ENCODE peak calls at places on chromosomes 5 and 9, in seven cellular contexts. N is psoas muscle; U is brain microvascular endothelial cell; P is fibroblast of lung; O is heart left ventricle; I is CD8-positive, alpha-beta T cell; L is nephron progenitor cell. Q is an unnamed sample.

GRCh38 chr9:121556580-121556979 is 56.9 kb upstream of the GGTA1 start:
- DNase-seq in N (peak), U (peak), P (peak), O (peak), I (no peak), L (no peak), Q (no peak)

GRCh38 chr5:33816791-33817190 is 75.0 kb downstream of the ADAMTS12 start:
- DNase-seq in N (no peak), U (no peak), P (peak), O (no peak), I (no peak), L (no peak), Q (no peak)

GRCh38 chr5:38871790-38872551 is 26.2 kb downstream of the OSMR start:
- DNase-seq in N (no peak), U (peak), P (peak), O (no peak), I (no peak), L (no peak), Q (no peak)

GRCh38 chr5:37615184-37615583 is 224.7 kb downstream of the GDNF start:
- DNase-seq in N (no peak), U (peak), P (peak), O (no peak), I (no peak), L (no peak), Q (no peak)

GRCh38 chr5:27472000-27472763 is 433.8 kb upstream of the CDH9 start:
- DNase-seq in N (no peak), U (peak), P (peak), O (no peak), I (no peak), L (peak), Q (no peak)

GRCh38 chr5:109496112-109496511 is 86.3 kb upstream of the PJA2 start:
- DNase-seq in N (no peak), U (no peak), P (peak), O (no peak), I (no peak), L (no peak), Q (no peak)

GRCh38 chr9:75612205-75612604 is 278.3 kb upstream of the PCSK5 start:
- DNase-seq in N (no peak), U (no peak), P (no peak), O (no peak), I (no peak), L (no peak), Q (no peak)

GRCh38 chr9:125538092-125538473 is 168.9 kb downstream of the MAPKAP1 start:
- DNase-seq in N (no peak), U (peak), P (peak), O (no peak), I (no peak), L (no peak), Q (no peak)

GRCh38 chr9:133921866-133922265 is 70.3 kb downstream of the VAV2 start:
- DNase-seq in N (no peak), U (no peak), P (no peak), O (no peak), I (no peak), L (no peak), Q (no peak)

GRCh38 chr9:4296217-4296616 is 3.7 kb downstream of the GLIS3 start:
- DNase-seq in N (no peak), U (no peak), P (no peak), O (no peak), I (no peak), L (no peak), Q (no peak)

GRCh38 chr9:109780453-109781033 is 545 bp downstream of the PALM2AKAP2 start:
- DNase-seq in N (peak), U (no peak), P (peak), O (no peak), I (no peak), L (peak), Q (no peak)

GRCh38 chr9:19102181-19102630 is 498 bp downstream of the HAUS6 start:
- DNase-seq in N (no peak), U (no peak), P (no peak), O (peak), I (peak), L (peak), Q (no peak)

GRCh38 chr9:121559183-121559582 is 59.5 kb upstream of the GGTA1 start:
- DNase-seq in N (no peak), U (peak), P (no peak), O (no peak), I (no peak), L (no peak), Q (no peak)

GRCh38 chr9:132630116-132630515 is 39.7 kb downstream of the DDX31 start:
- DNase-seq in N (no peak), U (no peak), P (no peak), O (no peak), I (no peak), L (no peak), Q (no peak)

GRCh38 chr5:89437450-89438435 is 554.8 kb upstream of the MEF2C start:
- DNase-seq in N (no peak), U (peak), P (no peak), O (no peak), I (no peak), L (no peak), Q (no peak)

GRCh38 chr5:120803282-120803681 is 339.2 kb downstream of the PRR16 start:
- DNase-seq in N (no peak), U (no peak), P (peak), O (no peak), I (no peak), L (no peak), Q (no peak)

GRCh38 chr9:129231759-129232158 is 53.7 kb upstream of the IER5L start:
- DNase-seq in N (no peak), U (no peak), P (no peak), O (peak), I (no peak), L (no peak), Q (no peak)

GRCh38 chr5:6417657-6418056 is 31.0 kb upstream of the UBE2QL1 start:
- DNase-seq in N (no peak), U (no peak), P (no peak), O (no peak), I (no peak), L (no peak), Q (no peak)

GRCh38 chr5:150066436-150066835 is 19.9 kb downstream of the CSF1R start:
- DNase-seq in N (no peak), U (no peak), P (no peak), O (no peak), I (no peak), L (no peak), Q (no peak)

GRCh38 chr9:137127301-137128157 is 11.4 kb upstream of the GRIN1 start:
- DNase-seq in N (no peak), U (no peak), P (no peak), O (no peak), I (no peak), L (no peak), Q (no peak)

GRCh38 chr5:35736280-35736679 is 118.6 kb downstream of the SPEF2 start:
- DNase-seq in N (no peak), U (no peak), P (no peak), O (no peak), I (no peak), L (no peak), Q (no peak)

GRCh38 chr5:150488519-150489357 is 19.2 kb upstream of the NDST1 start:
- DNase-seq in N (peak), U (no peak), P (peak), O (peak), I (no peak), L (no peak), Q (no peak)

GRCh38 chr5:103454774-103455173 is 107.8 kb downstream of the NUDT12 start:
- DNase-seq in N (no peak), U (no peak), P (no peak), O (no peak), I (no peak), L (peak), Q (no peak)

GRCh38 chr9:93681316-93682154 is 105.2 kb downstream of the PHF2 start:
- DNase-seq in N (no peak), U (no peak), P (no peak), O (peak), I (peak), L (no peak), Q (no peak)

GRCh38 chr5:179317411-179318192 is 27.7 kb downstream of the ADAMTS2 start:
- DNase-seq in N (peak), U (no peak), P (no peak), O (peak), I (no peak), L (no peak), Q (no peak)

GRCh38 chr5:132385321-132386105 is 16.0 kb downstream of the SLC22A5 start:
- DNase-seq in N (peak), U (peak), P (peak), O (peak), I (peak), L (peak), Q (peak)

GRCh38 chr5:141870871-141871270 is 7.3 kb downstream of the PCDH1 start:
- DNase-seq in N (no peak), U (no peak), P (no peak), O (no peak), I (no peak), L (no peak), Q (peak)

GRCh38 chr5:126016256-126016655 is 407.0 kb upstream of the GRAMD2B start:
- DNase-seq in N (no peak), U (no peak), P (peak), O (peak), I (no peak), L (no peak), Q (no peak)

GRCh38 chr9:76557674-76558073 is 98.7 kb downstream of the GCNT1 start:
- DNase-seq in N (no peak), U (no peak), P (no peak), O (no peak), I (no peak), L (no peak), Q (no peak)

GRCh38 chr5:154345255-154345952 is 100.4 kb upstream of the SAP30L start:
- DNase-seq in N (no peak), U (no peak), P (no peak), O (no peak), I (no peak), L (no peak), Q (no peak)

GRCh38 chr5:133119233-133119711 is 67.5 kb downstream of the HSPA4 start:
- DNase-seq in N (no peak), U (no peak), P (no peak), O (no peak), I (peak), L (no peak), Q (no peak)

GRCh38 chr5:24668050-24668449 is 23.3 kb upstream of the CDH10 start:
- DNase-seq in N (no peak), U (no peak), P (no peak), O (no peak), I (no peak), L (no peak), Q (no peak)

GRCh38 chr9:42852133-42852532 is 668.7 kb downstream of the SPATA31A6 start:
- DNase-seq in N (peak), U (no peak), P (no peak), O (peak), I (no peak), L (peak), Q (no peak)

GRCh38 chr5:139650031-139650688 is 2.0 kb downstream of the CXXC5 start:
- DNase-seq in N (no peak), U (no peak), P (no peak), O (peak), I (no peak), L (peak), Q (peak)

GRCh38 chr5:143683459-143683858 is 128.5 kb upstream of the HMHB1 start:
- DNase-seq in N (no peak), U (no peak), P (no peak), O (no peak), I (no peak), L (no peak), Q (no peak)

GRCh38 chr9:77848897-77849296 is 182.7 kb downstream of the GNAQ start:
- DNase-seq in N (peak), U (peak), P (peak), O (peak), I (no peak), L (no peak), Q (no peak)

GRCh38 chr5:62585751-62586150 is 7.1 kb downstream of the LRRC70 start:
- DNase-seq in N (no peak), U (no peak), P (no peak), O (no peak), I (no peak), L (no peak), Q (no peak)

GRCh38 chr5:80246995-80247729 is 8.7 kb downstream of the SERINC5 start:
- DNase-seq in N (peak), U (peak), P (peak), O (peak), I (peak), L (peak), Q (peak)

GRCh38 chr5:16666861-16667481 is 50.2 kb upstream of the RETREG1 start:
- DNase-seq in N (no peak), U (no peak), P (peak), O (peak), I (peak), L (no peak), Q (no peak)

GRCh38 chr5:145937432-145938250 is 1.3 kb downstream of the SH3RF2 start:
- DNase-seq in N (no peak), U (no peak), P (no peak), O (no peak), I (no peak), L (no peak), Q (peak)

GRCh38 chr5:145938699-145939531 is 2.5 kb downstream of the SH3RF2 start:
- DNase-seq in N (no peak), U (no peak), P (no peak), O (no peak), I (no peak), L (no peak), Q (peak)

GRCh38 chr5:145934276-145934675 is 2.1 kb upstream of the SH3RF2 start:
- DNase-seq in N (no peak), U (no peak), P (no peak), O (no peak), I (no peak), L (no peak), Q (no peak)

GRCh38 chr5:145939532-145940065 is 3.2 kb downstream of the SH3RF2 start:
- DNase-seq in N (no peak), U (no peak), P (no peak), O (no peak), I (no peak), L (no peak), Q (no peak)

GRCh38 chr5:145936401-145937131 is at the start of gene SH3RF2:
- DNase-seq in N (peak), U (peak), P (peak), O (peak), I (no peak), L (peak), Q (peak)
- TF ChIP-seq CTCF in N (no peak), U (no peak), P (no peak), O (no peak), I (no peak), L (no peak), Q (no peak)

DNA sequence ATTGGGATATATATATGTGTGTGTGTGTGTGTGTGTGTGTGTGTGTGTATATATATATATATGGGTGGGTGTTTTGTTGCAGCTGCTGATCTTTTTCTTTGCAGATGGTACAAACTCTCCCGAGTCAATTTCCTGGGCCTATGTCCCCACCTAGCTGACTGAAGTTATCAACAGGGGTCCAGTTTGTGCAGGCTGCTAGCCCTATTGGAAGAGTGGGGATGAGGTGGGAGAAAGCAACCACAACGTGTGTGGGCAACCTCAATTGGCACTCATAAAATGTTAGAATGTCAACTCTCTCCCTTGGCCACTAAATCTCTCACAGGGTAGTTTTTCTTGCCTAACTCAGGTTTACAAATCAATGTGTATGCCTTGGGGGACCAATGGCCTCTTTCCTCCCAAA is 5.6 kb downstream of the NR4A3 start:
- DNase-seq in N (no peak), U (no peak), P (no peak), O (no peak), I (no peak), L (no peak), Q (no peak)
- TF ChIP-seq CTCF in N (no peak), U (no peak), P (no peak), O (no peak), I (no peak), L (no peak), Q (no peak)

GRCh38 chr9:134983506-134984371 is 66.0 kb upstream of the FCN1 start:
- DNase-seq in N (no peak), U (no peak), P (no peak), O (no peak), I (no peak), L (no peak), Q (no peak)

GRCh38 chr9:134982311-134982710 is 64.6 kb upstream of the FCN1 start:
- DNase-seq in N (no peak), U (no peak), P (no peak), O (no peak), I (no peak), L (no peak), Q (no peak)

GRCh38 chr9:134984372-134985240 is 66.9 kb upstream of the FCN1 start:
- DNase-seq in N (no peak), U (no peak), P (no peak), O (no peak), I (no peak), L (no peak), Q (no peak)

GRCh38 chr9:134981829-134982228 is 64.1 kb upstream of the FCN1 start:
- DNase-seq in N (no peak), U (no peak), P (no peak), O (no peak), I (no peak), L (no peak), Q (no peak)

GRCh38 chr9:134983094-134983493 is 65.4 kb upstream of the FCN1 start:
- DNase-seq in N (peak), U (no peak), P (no peak), O (peak), I (no peak), L (peak), Q (peak)
- TF ChIP-seq CTCF in N (peak), U (peak), P (no peak), O (peak), I (no peak), L (peak), Q (no peak)

GRCh38 chr9:126933334-126933980 is 18.9 kb downstream of the RALGPS1 start:
- DNase-seq in N (no peak), U (no peak), P (no peak), O (no peak), I (no peak), L (no peak), Q (no peak)
- TF ChIP-seq CTCF in N (no peak), U (no peak), P (no peak), O (no peak), I (no peak), L (no peak), Q (no peak)

GRCh38 chr9:2824564-2824963 is 19.3 kb downstream of the PUM3 start:
- DNase-seq in N (no peak), U (no peak), P (no peak), O (no peak), I (no peak), L (peak), Q (no peak)
- TF ChIP-seq CTCF in N (no peak), U (peak), P (no peak), O (peak), I (no peak), L (peak), Q (no peak)

GRCh38 chr9:36999728-37000333 is 34.2 kb downstream of the PAX5 start:
- DNase-seq in N (no peak), U (no peak), P (no peak), O (no peak), I (no peak), L (no peak), Q (no peak)
- TF ChIP-seq CTCF in N (no peak), U (no peak), P (no peak), O (no peak), I (no peak), L (no peak), Q (no peak)

GRCh38 chr5:129094087-129094923 is at the start of gene ISOC1:
- DNase-seq in N (peak), U (peak), P (peak), O (peak), I (peak), L (peak), Q (peak)
- TF ChIP-seq CTCF in N (peak), U (peak), P (no peak), O (peak), I (peak), L (no peak), Q (no peak)

GRCh38 chr9:91606255-91606995 is 182.8 kb upstream of the NFIL3 start:
- DNase-seq in N (no peak), U (no peak), P (no peak), O (no peak), I (no peak), L (no peak), Q (no peak)

GRCh38 chr9:91603940-91604339 is 180.3 kb upstream of the NFIL3 start:
- DNase-seq in N (no peak), U (no peak), P (no peak), O (no peak), I (no peak), L (no peak), Q (no peak)

GRCh38 chr9:91599564-91599963 is 175.9 kb upstream of the NFIL3 start:
- DNase-seq in N (no peak), U (no peak), P (no peak), O (no peak), I (no peak), L (no peak), Q (no peak)

GRCh38 chr9:91604451-91604850 is 180.8 kb upstream of the NFIL3 start:
- DNase-seq in N (no peak), U (no peak), P (no peak), O (no peak), I (no peak), L (no peak), Q (no peak)
- TF ChIP-seq CTCF in N (no peak), U (no peak), P (no peak), O (no peak), I (no peak), L (no peak), Q (no peak)